ENCODE peak calls at places on chromosomes 6 and 20, in six cellular contexts. One of them, this sample, is unnamed.

GRCh38 chr6:52162940-52163908 is 23.0 kb upstream of the IL17A start:
- DNase-seq in trophoblast cell: peak
- DNase-seq in mesenchymal stem cell: peak
- DNase-seq in H1: no peak
- DNase-seq in IMR-90: peak
- DNase-seq in neuronal stem cell: no peak
- DNase-seq in this sample: no peak

GRCh38 chr6:157813757-157814455 is 9.1 kb upstream of the SNX9 start:
- DNase-seq in H1: no peak
- DNase-seq in mesenchymal stem cell: peak
- DNase-seq in IMR-90: peak
- DNase-seq in trophoblast cell: no peak
- DNase-seq in neuronal stem cell: no peak
- DNase-seq in this sample: no peak

GRCh38 chr20:609371-609964 is 641 bp downstream of the TCF15 start:
- DNase-seq in trophoblast cell: no peak
- DNase-seq in neuronal stem cell: no peak
- DNase-seq in H1: no peak
- DNase-seq in mesenchymal stem cell: no peak
- DNase-seq in IMR-90: no peak
- DNase-seq in this sample: no peak

GRCh38 chr6:35216832-35217811 is 3.4 kb downstream of the SCUBE3 start:
- DNase-seq in H1: no peak
- DNase-seq in IMR-90: no peak
- DNase-seq in trophoblast cell: no peak
- DNase-seq in mesenchymal stem cell: no peak
- DNase-seq in neuronal stem cell: no peak
- DNase-seq in this sample: no peak

GRCh38 chr20:61954276-61955021 is 111.2 kb downstream of the TAF4 start:
- DNase-seq in mesenchymal stem cell: no peak
- DNase-seq in trophoblast cell: no peak
- DNase-seq in neuronal stem cell: no peak
- DNase-seq in H1: no peak
- DNase-seq in IMR-90: no peak
- DNase-seq in this sample: no peak

GRCh38 chr6:21331221-21331620 is 262.3 kb upstream of the SOX4 start:
- DNase-seq in neuronal stem cell: no peak
- DNase-seq in trophoblast cell: no peak
- DNase-seq in mesenchymal stem cell: no peak
- DNase-seq in H1: no peak
- DNase-seq in IMR-90: no peak
- DNase-seq in this sample: no peak

GRCh38 chr6:75818061-75818855 is 69.2 kb downstream of the MYO6 start:
- DNase-seq in neuronal stem cell: no peak
- DNase-seq in H1: no peak
- DNase-seq in trophoblast cell: peak
- DNase-seq in IMR-90: peak
- DNase-seq in mesenchymal stem cell: peak
- DNase-seq in this sample: no peak

GRCh38 chr6:85923013-85923430 is 280.3 kb upstream of the SYNCRIP start:
- DNase-seq in mesenchymal stem cell: peak
- DNase-seq in neuronal stem cell: peak
- DNase-seq in IMR-90: peak
- DNase-seq in H1: peak
- DNase-seq in trophoblast cell: peak
- DNase-seq in this sample: peak

DNA sequence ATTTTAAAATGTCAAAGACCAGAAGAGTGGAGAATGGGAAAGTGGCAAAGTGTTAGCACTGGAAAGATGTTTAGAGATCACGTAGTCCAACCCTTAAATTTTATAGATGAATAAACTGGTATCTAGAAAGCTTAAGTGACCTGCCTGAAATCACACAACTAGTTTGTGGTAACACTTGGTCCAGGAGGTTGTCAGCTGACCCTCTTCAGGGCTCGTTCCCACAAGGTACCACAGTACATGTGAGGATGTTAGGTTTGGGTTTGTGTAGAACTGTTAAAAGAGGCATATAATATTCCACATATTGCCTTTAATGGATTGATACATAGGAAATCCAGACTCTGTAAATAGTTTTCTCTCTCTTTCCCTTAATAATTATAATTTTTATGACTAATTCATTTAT is 39.1 kb downstream of the ENPP1 start:
- DNase-seq in trophoblast cell: no peak
- DNase-seq in H1: no peak
- DNase-seq in mesenchymal stem cell: no peak
- DNase-seq in neuronal stem cell: no peak
- DNase-seq in IMR-90: no peak
- DNase-seq in this sample: no peak
- H3K23ac ChIP-seq in trophoblast cell: no peak
- H3K23ac ChIP-seq in H1: no peak
- H3K23ac ChIP-seq in mesenchymal stem cell: no peak
- H3K23ac ChIP-seq in neuronal stem cell: no peak
- H3K23ac ChIP-seq in IMR-90: no peak
- H3K23ac ChIP-seq in this sample: no peak

GRCh38 chr20:13665709-13666108 is 27.0 kb upstream of the TASP1 start:
- DNase-seq in H1: no peak
- DNase-seq in neuronal stem cell: no peak
- DNase-seq in mesenchymal stem cell: no peak
- DNase-seq in IMR-90: no peak
- DNase-seq in trophoblast cell: no peak
- DNase-seq in this sample: no peak
- H3K14ac ChIP-seq in H1: no peak
- H3K14ac ChIP-seq in neuronal stem cell: no peak
- H3K14ac ChIP-seq in mesenchymal stem cell: no peak
- H3K14ac ChIP-seq in IMR-90: no peak
- H3K14ac ChIP-seq in trophoblast cell: no peak
- H3K14ac ChIP-seq in this sample: no peak

DNA sequence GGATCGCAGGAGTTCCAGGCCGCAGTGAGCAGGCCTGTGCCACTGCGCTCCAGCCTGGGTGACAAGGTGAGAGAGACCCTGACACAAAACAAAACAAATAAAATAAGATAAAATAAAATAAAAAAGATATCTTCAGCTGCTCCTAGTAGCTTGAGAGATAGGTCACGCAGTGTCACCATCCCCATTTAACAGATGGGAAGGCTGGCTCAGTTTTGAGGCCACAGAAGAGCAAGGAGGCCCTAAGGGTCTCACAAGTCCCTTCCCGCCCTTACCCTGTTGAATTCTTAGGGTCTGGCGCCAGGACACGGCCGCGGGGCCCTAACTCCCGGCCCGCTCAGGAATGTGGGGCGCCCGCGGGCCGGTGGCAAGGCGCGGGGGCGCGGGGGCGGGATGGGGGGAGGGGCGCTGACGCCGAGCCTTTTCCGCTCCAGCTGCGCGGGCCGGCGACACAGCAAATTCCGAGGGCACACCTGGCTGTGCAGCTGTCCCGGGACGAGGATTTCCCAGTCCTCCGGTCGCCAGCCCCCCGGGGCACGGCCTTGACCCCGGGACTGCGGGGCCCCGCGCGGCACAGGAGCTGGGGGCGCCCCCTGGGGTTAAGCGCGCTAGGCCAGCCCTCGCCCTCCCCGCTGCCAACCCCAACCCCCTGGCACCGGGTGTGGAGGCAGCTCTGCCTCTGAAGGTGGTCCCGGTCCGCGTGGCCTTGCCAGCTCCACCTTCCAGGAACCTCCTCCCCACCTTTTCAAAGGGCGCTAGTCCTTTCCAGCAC is 10.3 kb upstream of the R3HDML start:
- DNase-seq in neuronal stem cell: no peak
- DNase-seq in IMR-90: no peak
- DNase-seq in trophoblast cell: no peak
- DNase-seq in mesenchymal stem cell: no peak
- DNase-seq in H1: no peak
- DNase-seq in this sample: peak
- H3K23ac ChIP-seq in neuronal stem cell: no peak
- H3K23ac ChIP-seq in IMR-90: no peak
- H3K23ac ChIP-seq in trophoblast cell: no peak
- H3K23ac ChIP-seq in mesenchymal stem cell: no peak
- H3K23ac ChIP-seq in H1: no peak
- H3K23ac ChIP-seq in this sample: no peak

GRCh38 chr6:161269310-161269709 is 4.6 kb downstream of the AGPAT4 start:
- DNase-seq in IMR-90: no peak
- DNase-seq in trophoblast cell: no peak
- DNase-seq in H1: no peak
- DNase-seq in mesenchymal stem cell: no peak
- DNase-seq in neuronal stem cell: no peak
- DNase-seq in this sample: no peak
- H3K14ac ChIP-seq in IMR-90: no peak
- H3K14ac ChIP-seq in trophoblast cell: no peak
- H3K14ac ChIP-seq in H1: no peak
- H3K14ac ChIP-seq in mesenchymal stem cell: no peak
- H3K14ac ChIP-seq in neuronal stem cell: no peak
- H3K14ac ChIP-seq in this sample: no peak

DNA sequence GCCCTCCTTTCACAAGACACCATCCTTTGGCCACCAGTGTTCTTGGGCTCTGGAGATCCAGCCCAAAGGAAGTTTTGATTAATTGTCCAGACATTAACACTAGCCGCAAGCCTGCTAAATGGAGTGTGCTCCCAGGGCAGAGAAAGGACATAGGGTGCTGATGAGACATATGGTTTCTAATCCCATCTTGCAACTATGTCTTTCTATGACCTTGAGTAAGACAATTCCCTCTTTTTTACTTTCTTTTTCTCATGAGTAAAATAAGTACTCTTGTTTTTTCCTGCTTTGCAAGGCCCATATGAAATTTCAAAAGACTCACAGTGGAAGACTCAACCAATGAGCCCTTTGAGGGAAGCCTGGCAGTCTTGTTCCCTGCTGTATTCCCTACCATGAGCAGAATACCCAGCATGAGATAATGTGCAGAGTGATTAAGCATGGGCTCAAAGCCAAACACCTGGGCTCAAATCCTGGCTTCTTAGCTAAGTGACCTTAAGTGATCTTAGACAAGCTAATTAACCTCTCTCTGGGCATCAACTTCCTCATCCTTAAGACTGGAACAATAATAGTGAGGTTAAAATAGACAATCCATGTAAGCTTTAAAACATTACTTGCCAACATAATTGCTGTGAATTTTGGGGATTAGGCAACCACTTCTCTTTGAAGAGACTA is at the start of gene WFDC10B:
- DNase-seq in mesenchymal stem cell: no peak
- DNase-seq in trophoblast cell: no peak
- DNase-seq in neuronal stem cell: no peak
- DNase-seq in H1: no peak
- DNase-seq in IMR-90: no peak
- DNase-seq in this sample: no peak
- H3K23ac ChIP-seq in mesenchymal stem cell: no peak
- H3K23ac ChIP-seq in trophoblast cell: no peak
- H3K23ac ChIP-seq in neuronal stem cell: no peak
- H3K23ac ChIP-seq in H1: no peak
- H3K23ac ChIP-seq in IMR-90: no peak
- H3K23ac ChIP-seq in this sample: no peak

DNA sequence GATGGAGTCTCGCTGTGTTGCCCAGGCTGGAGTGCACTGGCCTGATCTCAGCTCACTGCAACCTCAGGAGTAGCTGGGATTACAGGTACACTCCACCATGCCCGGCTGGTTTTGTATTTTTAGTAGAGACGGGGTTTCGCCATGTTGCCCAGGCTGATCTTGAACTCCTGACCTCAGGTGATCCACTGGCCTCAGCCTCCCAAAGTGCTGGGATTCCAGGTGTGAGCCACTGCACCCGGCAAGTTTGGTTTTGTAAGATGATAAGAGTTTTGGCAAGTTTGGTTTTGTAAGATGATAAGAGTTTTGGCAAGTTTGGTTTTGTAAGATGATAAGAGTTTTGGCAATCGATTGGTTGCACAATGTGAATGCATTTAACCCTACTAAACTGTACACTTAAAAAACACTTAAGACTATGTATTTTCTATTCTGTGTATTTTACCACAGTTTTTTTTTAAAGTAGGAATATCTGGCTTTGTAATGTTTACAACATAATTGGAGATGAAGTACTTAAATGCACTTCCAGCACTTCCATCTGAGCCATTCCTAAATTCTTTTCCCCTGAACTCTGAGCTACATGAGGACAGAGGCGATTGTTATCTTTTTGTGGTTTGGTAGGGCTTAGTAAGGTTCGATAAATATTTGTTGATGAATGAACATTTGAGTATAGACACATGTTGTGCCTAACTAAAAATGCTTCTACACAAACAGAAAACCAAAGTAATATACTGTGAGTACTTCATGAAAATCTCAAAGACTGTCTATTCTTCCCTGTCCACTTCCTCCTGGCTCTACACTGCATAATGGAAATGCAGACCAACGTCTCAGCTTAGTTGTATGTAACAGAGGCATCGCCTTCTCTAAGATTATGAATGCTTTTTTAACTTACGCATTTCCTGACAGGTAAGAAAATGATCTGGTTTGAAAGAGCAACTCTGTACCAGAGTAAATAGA is 18.8 kb downstream of the SAMHD1 start:
- DNase-seq in H1: no peak
- DNase-seq in trophoblast cell: no peak
- DNase-seq in IMR-90: peak
- DNase-seq in mesenchymal stem cell: peak
- DNase-seq in neuronal stem cell: no peak
- DNase-seq in this sample: no peak
- H3K14ac ChIP-seq in H1: no peak
- H3K14ac ChIP-seq in trophoblast cell: no peak
- H3K14ac ChIP-seq in IMR-90: no peak
- H3K14ac ChIP-seq in mesenchymal stem cell: no peak
- H3K14ac ChIP-seq in neuronal stem cell: no peak
- H3K14ac ChIP-seq in this sample: no peak

GRCh38 chr6:111482236-111482958 is 621 bp downstream of the REV3L start:
- DNase-seq in trophoblast cell: peak
- DNase-seq in mesenchymal stem cell: peak
- DNase-seq in H1: no peak
- DNase-seq in IMR-90: peak
- DNase-seq in neuronal stem cell: no peak
- DNase-seq in this sample: no peak
- H3K23ac ChIP-seq in trophoblast cell: no peak
- H3K23ac ChIP-seq in mesenchymal stem cell: no peak
- H3K23ac ChIP-seq in H1: no peak
- H3K23ac ChIP-seq in IMR-90: peak
- H3K23ac ChIP-seq in neuronal stem cell: peak
- H3K23ac ChIP-seq in this sample: no peak

This sample was measured in H9.